ENCODE peak calls at places on chromosomes 12 and 14, in four cellular contexts. P, J, Q and A are unnamed samples.

GRCh38 chr12:2268478-2269286 is 215.9 kb downstream of the CACNA1C start:
- DNase-seq in P (no peak), J (no peak), Q (no peak), A (no peak)

GRCh38 chr14:74133833-74134481 is 49.2 kb downstream of the LIN52 start:
- DNase-seq in P (no peak), J (no peak), Q (no peak), A (no peak)

GRCh38 chr14:104169765-104170113 is 31.4 kb downstream of the KIF26A start:
- DNase-seq in P (no peak), J (no peak), Q (no peak), A (no peak)

GRCh38 chr12:131765961-131766360 is 55.1 kb downstream of the SFSWAP start:
- DNase-seq in P (no peak), J (no peak), Q (no peak), A (no peak)

GRCh38 chr12:40469736-40470135 is 222.5 kb upstream of the CNTN1 start:
- DNase-seq in P (no peak), J (no peak), Q (no peak), A (no peak)

GRCh38 chr14:57199911-57200310 is 68.8 kb downstream of the EXOC5 start:
- DNase-seq in P (no peak), J (no peak), Q (no peak), A (no peak)

GRCh38 chr14:101824339-101824727 is 62.8 kb downstream of the PPP2R5C start:
- DNase-seq in P (no peak), J (no peak), Q (no peak), A (no peak)

GRCh38 chr14:68922886-68923285 is 56.2 kb downstream of the ACTN1 start:
- DNase-seq in P (no peak), J (no peak), Q (no peak), A (no peak)

GRCh38 chr12:59672273-59672672 is 76.4 kb downstream of the SLC16A7 start:
- DNase-seq in P (no peak), J (no peak), Q (no peak), A (no peak)

GRCh38 chr12:47184229-47184628 is 104.5 kb upstream of the AMIGO2 start:
- DNase-seq in P (no peak), J (no peak), Q (no peak), A (no peak)

GRCh38 chr14:60092516-60092915 is 793 bp downstream of the PCNX4 start:
- DNase-seq in P (peak; percentile 18), J (no peak), Q (peak; percentile 24), A (no peak)

GRCh38 chr14:38723277-38723676 is 379.8 kb downstream of the SEC23A start:
- DNase-seq in P (no peak), J (no peak), Q (no peak), A (no peak)

GRCh38 chr12:115871714-115872113 is 405.8 kb downstream of the MED13L start:
- DNase-seq in P (peak; percentile 66), J (no peak), Q (no peak), A (no peak)

GRCh38 chr12:69129014-69129413 is 110.4 kb upstream of the CPSF6 start:
- DNase-seq in P (no peak), J (no peak), Q (no peak), A (no peak)

GRCh38 chr12:77847665-77848431 is 17.2 kb downstream of the NAV3 start:
- DNase-seq in P (no peak), J (no peak), Q (no peak), A (no peak)

GRCh38 chr14:97077253-97077653 is 280.1 kb downstream of the VRK1 start:
- DNase-seq in P (no peak), J (peak; percentile 16), Q (peak; percentile 51), A (no peak)

GRCh38 chr12:47828967-47829482 is 9.3 kb upstream of the HDAC7 start:
- DNase-seq in P (peak; percentile 72), J (peak; percentile 79), Q (peak; percentile 91), A (peak; percentile 93)

DNA sequence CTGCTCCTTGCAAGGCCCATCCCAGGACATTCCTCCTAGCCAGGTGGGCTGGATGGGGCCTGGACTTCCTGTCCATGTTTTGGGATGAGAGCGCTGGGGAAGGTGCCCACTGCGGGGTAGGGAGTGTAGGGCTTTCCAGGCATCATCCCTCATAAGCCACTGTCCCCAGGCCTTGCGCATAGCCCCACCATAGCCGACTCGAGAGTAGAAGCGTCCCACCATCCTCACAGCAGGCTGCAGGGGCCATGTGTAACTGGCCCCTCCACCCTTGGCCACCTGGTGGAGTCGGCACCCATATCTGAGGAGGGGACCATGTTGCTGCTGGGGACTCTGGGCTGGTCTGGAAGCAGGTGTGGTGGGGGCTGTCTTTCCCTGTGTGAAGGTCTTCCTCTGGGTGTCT is 30.5 kb downstream of the SH2B3 start:
- DNase-seq in P (no peak), J (no peak), Q (no peak), A (no peak)
- H3K4me1 ChIP-seq in P (peaks cover 33% of the 10 kb centered on the region), J (no peaks in the 10 kb centered on the region), Q (peaks cover 99% of the 10 kb centered on the region), A (peaks cover 15% of the 10 kb centered on the region)

GRCh38 chr12:13091831-13092230 is 11.6 kb downstream of the GSG1 start:
- DNase-seq in P (no peak), J (no peak), Q (no peak), A (no peak)
- H3K4me3 ChIP-seq in P (no peak overlapping the region), J (no peak overlapping the region), Q (no peak overlapping the region), A (no peak overlapping the region)

DNA sequence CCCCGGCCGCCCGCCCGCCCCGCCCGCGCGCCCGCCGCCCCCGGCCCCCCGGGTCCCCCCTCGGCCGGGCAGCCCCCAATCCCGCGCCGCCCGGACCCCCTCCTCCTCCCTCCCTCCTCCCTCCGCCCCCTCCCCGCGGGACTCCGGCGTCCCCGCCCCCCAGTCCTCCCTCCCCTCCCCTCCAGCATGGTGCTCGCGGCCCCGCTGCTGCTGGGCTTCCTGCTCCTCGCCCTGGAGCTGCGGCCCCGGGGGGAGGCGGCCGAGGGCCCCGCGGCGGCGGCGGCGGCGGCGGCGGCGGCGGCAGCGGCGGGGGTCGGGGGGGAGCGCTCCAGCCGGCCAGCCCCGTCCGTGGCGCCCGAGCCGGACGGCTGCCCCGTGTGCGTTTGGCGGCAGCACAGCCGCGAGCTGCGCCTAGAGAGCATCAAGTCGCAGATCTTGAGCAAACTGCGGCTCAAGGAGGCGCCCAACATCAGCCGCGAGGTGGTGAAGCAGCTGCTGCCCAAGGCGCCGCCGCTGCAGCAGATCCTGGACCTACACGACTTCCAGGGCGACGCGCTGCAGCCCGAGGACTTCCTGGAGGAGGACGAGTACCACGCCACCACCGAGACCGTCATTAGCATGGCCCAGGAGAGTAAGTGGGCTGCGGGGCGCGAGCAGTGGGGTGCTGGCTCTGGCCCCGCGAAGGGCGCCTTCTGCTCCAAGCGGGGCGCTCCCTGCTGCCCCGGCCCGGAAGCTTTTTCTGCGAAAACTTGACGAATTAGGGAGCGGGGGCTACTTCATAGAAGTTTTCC is 404 bp downstream of the GDF11 start:
- DNase-seq in P (peak; percentile 65), J (no peak), Q (peak; percentile 66), A (peak; percentile 74)
- TF ChIP-seq EP300 in P (no peak), J (no peak), Q (no peak), A (no peak)

GRCh38 chr14:21317433-21317832 is 37.5 kb downstream of the RPGRIP1 start:
- DNase-seq in P (no peak), J (no peak), Q (no peak), A (no peak)
- H3K4me1 ChIP-seq in P (peaks cover 4% of the 10 kb centered on the region), J (no peaks in the 10 kb centered on the region), Q (peaks cover 8% of the 10 kb centered on the region), A (no peaks in the 10 kb centered on the region)